ENCODE peak calls at places on chromosomes 7 and 10, in eight cellular contexts. E, Y, W, K, S, I, N and Z are unnamed samples.

GRCh38 chr10:132418520-132419416 is 21.8 kb downstream of the PWWP2B start:
- DNase-seq in E (no peak), Y (no peak), W (no peak), K (no peak), S (no peak), I (no peak), N (no peak), Z (peak; percentile 35)

GRCh38 chr7:55020481-55020871 is 1.7 kb downstream of the EGFR start:
- DNase-seq in E (no peak), Y (peak; percentile 72), W (no peak), K (no peak), S (no peak), I (no peak), N (no peak), Z (no peak)

GRCh38 chr10:79242620-79243152 is 104.6 kb upstream of the PPIF start:
- DNase-seq in E (peak; percentile 27), Y (peak; percentile 87), W (peak; percentile 12), K (peak; percentile 73), S (peak; percentile 49), I (peak; percentile 32), N (no peak), Z (peak; percentile 49)

GRCh38 chr10:114801411-114801813 is 20.2 kb upstream of the FHIP2A start:
- DNase-seq in E (no peak), Y (no peak), W (no peak), K (no peak), S (no peak), I (no peak), N (no peak), Z (no peak)

GRCh38 chr10:74987339-74988054 is 124.0 kb upstream of the SAMD8 start:
- DNase-seq in E (no peak), Y (no peak), W (no peak), K (no peak), S (no peak), I (no peak), N (no peak), Z (no peak)

GRCh38 chr10:11290156-11290890 is 272.7 kb downstream of the CELF2 start:
- DNase-seq in E (no peak), Y (no peak), W (no peak), K (no peak), S (no peak), I (no peak), N (no peak), Z (no peak)

GRCh38 chr7:138878064-138878463 is 80.1 kb upstream of the ATP6V0A4 start:
- DNase-seq in E (no peak), Y (no peak), W (no peak), K (no peak), S (no peak), I (no peak), N (no peak), Z (no peak)

GRCh38 chr10:98367626-98368451 is 47.1 kb downstream of the PYROXD2 start:
- DNase-seq in E (no peak), Y (no peak), W (peak; percentile 19), K (no peak), S (no peak), I (no peak), N (no peak), Z (no peak)

GRCh38 chr10:91467114-91467513 is 57.0 kb downstream of the HECTD2 start:
- DNase-seq in E (no peak), Y (no peak), W (no peak), K (no peak), S (no peak), I (no peak), N (no peak), Z (no peak)

GRCh38 chr10:48255722-48256121 is 18.8 kb downstream of the FRMPD2 start:
- DNase-seq in E (no peak), Y (no peak), W (no peak), K (no peak), S (no peak), I (no peak), N (no peak), Z (no peak)

GRCh38 chr10:46556515-46557318 is at the start of gene GPRIN2:
- DNase-seq in E (no peak), Y (no peak), W (no peak), K (no peak), S (no peak), I (no peak), N (no peak), Z (no peak)

GRCh38 chr10:83991986-83992753 is 147.1 kb upstream of the GHITM start:
- DNase-seq in E (no peak), Y (peak; percentile 2), W (no peak), K (peak; percentile 64), S (peak; percentile 4), I (no peak), N (no peak), Z (no peak)

GRCh38 chr10:125043824-125044658 is 102.1 kb downstream of the ZRANB1 start:
- DNase-seq in E (no peak), Y (no peak), W (no peak), K (no peak), S (no peak), I (no peak), N (no peak), Z (no peak)

GRCh38 chr7:83655951-83656556 is 7.1 kb upstream of the SEMA3E start:
- DNase-seq in E (no peak), Y (peak; percentile 52), W (peak; percentile 4), K (peak; percentile 50), S (peak; percentile 70), I (no peak), N (no peak), Z (peak; percentile 5)

GRCh38 chr7:84865560-84865959 is 321.3 kb downstream of the SEMA3D start:
- DNase-seq in E (no peak), Y (no peak), W (no peak), K (no peak), S (no peak), I (no peak), N (no peak), Z (no peak)

GRCh38 chr10:93363891-93364648 is 118.1 kb downstream of the MYOF start:
- DNase-seq in E (no peak), Y (peak; percentile 42), W (no peak), K (no peak), S (no peak), I (no peak), N (no peak), Z (no peak)

GRCh38 chr10:77637474-77637985 is at the start of gene KCNMA1:
- DNase-seq in E (no peak), Y (peak; percentile 40), W (no peak), K (peak; percentile 30), S (peak; percentile 37), I (no peak), N (no peak), Z (peak; percentile 57)

GRCh38 chr7:8255680-8256656 is 6.0 kb downstream of the ICA1 start:
- DNase-seq in E (no peak), Y (no peak), W (no peak), K (no peak), S (no peak), I (no peak), N (no peak), Z (no peak)

GRCh38 chr10:105187243-105187642 is 546.2 kb downstream of the SORCS3 start:
- DNase-seq in E (no peak), Y (peak; percentile 58), W (no peak), K (no peak), S (no peak), I (no peak), N (no peak), Z (no peak)

GRCh38 chr10:95281206-95281605 is 9.6 kb downstream of the PDLIM1 start:
- DNase-seq in E (no peak), Y (no peak), W (no peak), K (no peak), S (no peak), I (no peak), N (no peak), Z (no peak)

GRCh38 chr7:143988986-143989745 is 11.0 kb upstream of the OR6B1 start:
- DNase-seq in E (no peak), Y (peak; percentile 51), W (no peak), K (no peak), S (no peak), I (no peak), N (no peak), Z (no peak)

GRCh38 chr10:109996766-109997171 is 11.0 kb upstream of the ADD3 start:
- DNase-seq in E (no peak), Y (no peak), W (no peak), K (no peak), S (no peak), I (no peak), N (no peak), Z (no peak)

GRCh38 chr10:112210672-112211071 is 27.1 kb upstream of the GPAM start:
- DNase-seq in E (no peak), Y (no peak), W (no peak), K (no peak), S (no peak), I (no peak), N (no peak), Z (no peak)

GRCh38 chr7:117269417-117269816 is 53.4 kb downstream of the WNT2 start:
- DNase-seq in E (no peak), Y (peak; percentile 98), W (no peak), K (no peak), S (no peak), I (no peak), N (no peak), Z (no peak)